ENCODE peak calls at places on chromosomes 7 and 10, in six cellular contexts. One of them, this sample, is unnamed.

GRCh38 chr10:80535671-80536360 is 1.9 kb upstream of the SH2D4B start:
- DNase-seq in PC-9: peak; percentile 80
- DNase-seq in IMR-90: no peak
- DNase-seq in stomach: peak; percentile 70
- DNase-seq in left ventricle myocardium inferior: peak; percentile 65
- DNase-seq in suprapubic skin: no peak
- DNase-seq in this sample: peak; percentile 88

GRCh38 chr7:106371629-106372028 is 86.8 kb upstream of the NAMPT start:
- DNase-seq in PC-9: no peak
- DNase-seq in IMR-90: no peak
- DNase-seq in stomach: no peak
- DNase-seq in left ventricle myocardium inferior: no peak
- DNase-seq in suprapubic skin: no peak
- DNase-seq in this sample: no peak

GRCh38 chr10:46234431-46235060 is 52.3 kb upstream of the ANTXRL start:
- DNase-seq in PC-9: no peak
- DNase-seq in IMR-90: no peak
- DNase-seq in stomach: peak; percentile 9
- DNase-seq in left ventricle myocardium inferior: no peak
- DNase-seq in suprapubic skin: peak; percentile 30
- DNase-seq in this sample: no peak

GRCh38 chr10:126458453-126458852 is 70.2 kb upstream of the ADAM12 start:
- DNase-seq in PC-9: peak; percentile 43
- DNase-seq in IMR-90: peak; percentile 30
- DNase-seq in stomach: no peak
- DNase-seq in left ventricle myocardium inferior: no peak
- DNase-seq in suprapubic skin: no peak
- DNase-seq in this sample: no peak

GRCh38 chr10:129872001-129872400 is 92.1 kb downstream of the EBF3 start:
- DNase-seq in PC-9: no peak
- DNase-seq in IMR-90: no peak
- DNase-seq in stomach: no peak
- DNase-seq in left ventricle myocardium inferior: no peak
- DNase-seq in suprapubic skin: no peak
- DNase-seq in this sample: no peak

GRCh38 chr10:69073731-69074130 is 14.2 kb upstream of the SRGN start:
- DNase-seq in PC-9: no peak
- DNase-seq in IMR-90: no peak
- DNase-seq in stomach: no peak
- DNase-seq in left ventricle myocardium inferior: no peak
- DNase-seq in suprapubic skin: no peak
- DNase-seq in this sample: no peak

GRCh38 chr7:129363-130221 is 62.8 kb upstream of the FAM20C start:
- DNase-seq in PC-9: no peak
- DNase-seq in IMR-90: no peak
- DNase-seq in stomach: no peak
- DNase-seq in left ventricle myocardium inferior: no peak
- DNase-seq in suprapubic skin: no peak
- DNase-seq in this sample: peak; percentile 37

GRCh38 chr7:80678703-80679102 is 40.3 kb downstream of the CD36 start:
- DNase-seq in PC-9: no peak
- DNase-seq in IMR-90: no peak
- DNase-seq in stomach: no peak
- DNase-seq in left ventricle myocardium inferior: no peak
- DNase-seq in suprapubic skin: no peak
- DNase-seq in this sample: peak; percentile 56

GRCh38 chr7:151166629-151167196 is 781 bp downstream of the GBX1 start:
- DNase-seq in PC-9: no peak
- DNase-seq in IMR-90: no peak
- DNase-seq in stomach: no peak
- DNase-seq in left ventricle myocardium inferior: no peak
- DNase-seq in suprapubic skin: no peak
- DNase-seq in this sample: no peak

GRCh38 chr7:121391686-121392085 is 4.4 kb downstream of the FAM3C start:
- DNase-seq in PC-9: no peak
- DNase-seq in IMR-90: no peak
- DNase-seq in stomach: no peak
- DNase-seq in left ventricle myocardium inferior: no peak
- DNase-seq in suprapubic skin: no peak
- DNase-seq in this sample: no peak

GRCh38 chr10:79445217-79445707 is at the start of gene ZCCHC24:
- DNase-seq in PC-9: peak; percentile 71
- DNase-seq in IMR-90: no peak
- DNase-seq in stomach: peak; percentile 65
- DNase-seq in left ventricle myocardium inferior: peak; percentile 60
- DNase-seq in suprapubic skin: peak; percentile 80
- DNase-seq in this sample: peak; percentile 74

GRCh38 chr10:15227611-15228372 is 59.3 kb upstream of the NMT2 start:
- DNase-seq in PC-9: no peak
- DNase-seq in IMR-90: peak; percentile 74
- DNase-seq in stomach: no peak
- DNase-seq in left ventricle myocardium inferior: no peak
- DNase-seq in suprapubic skin: no peak
- DNase-seq in this sample: no peak

GRCh38 chr7:36300696-36301350 is 88.8 kb upstream of the ANLN start:
- DNase-seq in PC-9: no peak
- DNase-seq in IMR-90: no peak
- DNase-seq in stomach: peak; percentile 57
- DNase-seq in left ventricle myocardium inferior: no peak
- DNase-seq in suprapubic skin: peak; percentile 64
- DNase-seq in this sample: no peak

GRCh38 chr7:50838675-50839377 is 56.1 kb upstream of the GRB10 start:
- DNase-seq in PC-9: no peak
- DNase-seq in IMR-90: peak; percentile 79
- DNase-seq in stomach: no peak
- DNase-seq in left ventricle myocardium inferior: peak; percentile 44
- DNase-seq in suprapubic skin: no peak
- DNase-seq in this sample: no peak

GRCh38 chr7:43362652-43363428 is 220.1 kb upstream of the STK17A start:
- DNase-seq in PC-9: peak; percentile 5
- DNase-seq in IMR-90: peak; percentile 16
- DNase-seq in stomach: no peak
- DNase-seq in left ventricle myocardium inferior: no peak
- DNase-seq in suprapubic skin: no peak
- DNase-seq in this sample: no peak

GRCh38 chr7:10237306-10237705 is 736.4 kb upstream of the PHF14 start:
- DNase-seq in PC-9: no peak
- DNase-seq in IMR-90: no peak
- DNase-seq in stomach: no peak
- DNase-seq in left ventricle myocardium inferior: no peak
- DNase-seq in suprapubic skin: no peak
- DNase-seq in this sample: no peak

GRCh38 chr10:17643755-17644484 is at the start of gene STAM:
- DNase-seq in PC-9: peak; percentile 90
- DNase-seq in IMR-90: peak; percentile 91
- DNase-seq in stomach: peak; percentile 87
- DNase-seq in left ventricle myocardium inferior: peak; percentile 90
- DNase-seq in suprapubic skin: peak; percentile 93
- DNase-seq in this sample: peak; percentile 89

GRCh38 chr10:23331567-23332290 is 12.9 kb downstream of the C10orf67 start:
- DNase-seq in PC-9: no peak
- DNase-seq in IMR-90: peak; percentile 89
- DNase-seq in stomach: no peak
- DNase-seq in left ventricle myocardium inferior: no peak
- DNase-seq in suprapubic skin: no peak
- DNase-seq in this sample: no peak

GRCh38 chr7:110356438-110356837 is 734.5 kb upstream of the LRRN3 start:
- DNase-seq in PC-9: no peak
- DNase-seq in IMR-90: no peak
- DNase-seq in stomach: no peak
- DNase-seq in left ventricle myocardium inferior: no peak
- DNase-seq in suprapubic skin: no peak
- DNase-seq in this sample: no peak

GRCh38 chr7:96311967-96312366 is 9.9 kb downstream of the SLC25A13 start:
- DNase-seq in PC-9: no peak
- DNase-seq in IMR-90: peak; percentile 35
- DNase-seq in stomach: peak; percentile 44
- DNase-seq in left ventricle myocardium inferior: peak; percentile 37
- DNase-seq in suprapubic skin: no peak
- DNase-seq in this sample: no peak

GRCh38 chr10:60605476-60605875 is 172.8 kb upstream of the CDK1 start:
- DNase-seq in PC-9: no peak
- DNase-seq in IMR-90: no peak
- DNase-seq in stomach: no peak
- DNase-seq in left ventricle myocardium inferior: no peak
- DNase-seq in suprapubic skin: no peak
- DNase-seq in this sample: no peak
- H3K4me1 ChIP-seq in PC-9: peaks cover under 1% of the 10 kb centered on the region
- H3K4me1 ChIP-seq in IMR-90: no peaks in the 10 kb centered on the region
- H3K4me1 ChIP-seq in stomach: no peaks in the 10 kb centered on the region
- H3K4me1 ChIP-seq in left ventricle myocardium inferior: peaks cover 4% of the 10 kb centered on the region
- H3K4me1 ChIP-seq in suprapubic skin: no peaks in the 10 kb centered on the region
- H3K4me1 ChIP-seq in this sample: no peaks in the 10 kb centered on the region

DNA sequence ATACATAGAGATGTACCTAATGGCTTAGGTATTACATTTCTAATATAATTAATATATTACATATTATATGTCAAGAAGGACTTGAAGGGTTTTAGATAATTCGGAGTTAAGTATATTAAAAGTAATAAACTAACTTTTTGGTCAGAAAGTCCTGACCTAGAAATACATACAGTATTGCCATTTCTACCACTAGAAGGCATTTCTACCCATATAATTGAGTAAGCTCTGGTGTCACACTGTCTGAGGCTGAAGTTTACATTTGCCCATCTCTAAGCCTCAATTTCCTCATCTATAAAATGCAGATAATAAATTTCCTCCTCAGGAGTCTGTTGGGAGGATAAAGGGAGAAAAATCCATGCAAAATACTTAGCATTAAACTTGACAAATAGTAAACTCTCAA is 7.1 kb downstream of the FKBP14 start:
- DNase-seq in PC-9: no peak
- DNase-seq in IMR-90: no peak
- DNase-seq in stomach: no peak
- DNase-seq in left ventricle myocardium inferior: no peak
- DNase-seq in suprapubic skin: no peak
- DNase-seq in this sample: no peak
- TF ChIP-seq CTCF in PC-9: no peak
- TF ChIP-seq CTCF in IMR-90: peak; percentile 20
- TF ChIP-seq CTCF in stomach: no peak
- TF ChIP-seq CTCF in left ventricle myocardium inferior: no peak
- TF ChIP-seq CTCF in suprapubic skin: no peak
- TF ChIP-seq CTCF in this sample: no peak

GRCh38 chr7:153389261-153389660 is 629.7 kb downstream of the ACTR3B start:
- DNase-seq in PC-9: no peak
- DNase-seq in IMR-90: no peak
- DNase-seq in stomach: no peak
- DNase-seq in left ventricle myocardium inferior: no peak
- DNase-seq in suprapubic skin: no peak
- DNase-seq in this sample: no peak
- H3K9me3 ChIP-seq in PC-9: no peaks in the 10 kb centered on the region
- H3K9me3 ChIP-seq in IMR-90: peaks cover 25% of the 10 kb centered on the region
- H3K9me3 ChIP-seq in stomach: peaks cover 29% of the 10 kb centered on the region
- H3K9me3 ChIP-seq in left ventricle myocardium inferior: peaks cover 37% of the 10 kb centered on the region
- H3K9me3 ChIP-seq in suprapubic skin: no peaks in the 10 kb centered on the region
- H3K9me3 ChIP-seq in this sample: no peaks in the 10 kb centered on the region

GRCh38 chr10:821322-821721 is 110.2 kb downstream of the LARP4B start:
- DNase-seq in PC-9: no peak
- DNase-seq in IMR-90: peak; percentile 10
- DNase-seq in stomach: no peak
- DNase-seq in left ventricle myocardium inferior: no peak
- DNase-seq in suprapubic skin: no peak
- DNase-seq in this sample: no peak
- H3K4me1 ChIP-seq in PC-9: no peaks in the 10 kb centered on the region
- H3K4me1 ChIP-seq in IMR-90: peaks cover 8% of the 10 kb centered on the region
- H3K4me1 ChIP-seq in stomach: no peaks in the 10 kb centered on the region
- H3K4me1 ChIP-seq in left ventricle myocardium inferior: peaks cover 34% of the 10 kb centered on the region
- H3K4me1 ChIP-seq in suprapubic skin: no peaks in the 10 kb centered on the region
- H3K4me1 ChIP-seq in this sample: peaks cover 4% of the 10 kb centered on the region

DNA sequence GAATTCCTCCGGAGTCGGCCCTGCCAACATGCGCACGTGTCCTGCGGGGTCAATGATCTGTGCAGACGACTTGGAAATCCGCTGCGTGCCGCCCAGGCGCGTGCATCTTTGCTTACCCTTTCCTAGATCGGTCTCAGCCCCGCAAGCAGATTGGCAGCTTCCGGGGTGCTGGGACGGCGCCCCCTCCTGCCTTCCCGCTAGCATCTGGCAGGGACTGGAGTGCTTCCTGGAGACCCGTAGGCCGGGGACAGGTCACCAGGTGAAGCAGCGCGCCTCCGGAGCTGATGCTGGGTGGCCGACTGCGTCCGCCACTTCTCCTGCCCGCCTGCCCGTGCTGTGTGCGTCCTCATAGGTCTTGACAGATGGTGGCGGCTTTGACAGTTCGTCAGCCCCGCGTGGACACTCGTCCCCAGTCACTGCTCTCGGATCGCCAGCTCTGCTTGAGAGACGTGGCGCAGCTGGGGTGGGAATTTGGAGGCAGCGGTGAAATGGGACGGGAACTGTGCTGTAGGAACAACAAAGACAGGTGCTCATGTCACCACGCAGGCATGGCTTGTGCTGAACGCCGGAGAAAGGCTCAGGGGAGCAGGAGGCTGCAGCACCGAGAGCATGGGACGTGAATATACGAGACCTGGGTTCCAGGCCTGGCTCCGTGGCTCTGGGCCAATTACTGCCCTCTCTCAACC is 21.9 kb upstream of the KCNK18 start:
- DNase-seq in PC-9: no peak
- DNase-seq in IMR-90: no peak
- DNase-seq in stomach: no peak
- DNase-seq in left ventricle myocardium inferior: no peak
- DNase-seq in suprapubic skin: peak; percentile 66
- DNase-seq in this sample: no peak
- TF ChIP-seq CTCF in PC-9: no peak
- TF ChIP-seq CTCF in IMR-90: no peak
- TF ChIP-seq CTCF in stomach: no peak
- TF ChIP-seq CTCF in left ventricle myocardium inferior: peak; percentile 34
- TF ChIP-seq CTCF in suprapubic skin: no peak
- TF ChIP-seq CTCF in this sample: no peak